ENCODE peak calls at places on chromosome X, in five cellular contexts. C is NCI-H2171; Y is stimulated activated CD4-positive, alpha-beta T cell treated with anti-CD3 and anti-CD28 coated beads, Interleukin-4, amount 100 ng/mL, for 4 hours; G is WERI-Rb-1; R is stomach. W is an unnamed sample.

GRCh38 chrX:10608099-10608498 is 12.3 kb downstream of the MID1 start:
- DNase-seq in C (no peak), Y (no peak), G (no peak), R (no peak), W (no peak)

GRCh38 chrX:12080265-12080664 is 58.0 kb upstream of the FRMPD4 start:
- DNase-seq in C (no peak), Y (no peak), G (peak; percentile 8), R (no peak), W (no peak)

GRCh38 chrX:36422368-36422767 is 502.8 kb downstream of the CFAP47 start:
- DNase-seq in C (no peak), Y (no peak), G (no peak), R (no peak), W (no peak)

GRCh38 chrX:153501530-153501929 is 6.8 kb downstream of the BGN start:
- DNase-seq in C (no peak), Y (no peak), G (no peak), R (no peak), W (no peak)

GRCh38 chrX:10832103-10832502 is 211.7 kb upstream of the MID1 start:
- DNase-seq in C (no peak), Y (no peak), G (no peak), R (no peak), W (no peak)

GRCh38 chrX:107576392-107576791 is 51.9 kb upstream of the PRPS1 start:
- DNase-seq in C (no peak), Y (no peak), G (no peak), R (no peak), W (no peak)

GRCh38 chrX:115894087-115894486 is 276.5 kb upstream of the AGTR2 start:
- DNase-seq in C (peak; percentile 26), Y (no peak), G (peak; percentile 78), R (no peak), W (no peak)

GRCh38 chrX:29237972-29238371 is 650.7 kb downstream of the IL1RAPL1 start:
- DNase-seq in C (no peak), Y (no peak), G (no peak), R (no peak), W (no peak)

GRCh38 chrX:47221756-47222155 is 3.3 kb downstream of the CDK16 start:
- DNase-seq in C (no peak), Y (no peak), G (no peak), R (no peak), W (peak; percentile 41)

GRCh38 chrX:56600141-56600540 is 36.7 kb downstream of the UBQLN2 start:
- DNase-seq in C (no peak), Y (no peak), G (no peak), R (no peak), W (no peak)

GRCh38 chrX:16836371-16836770 is 33.8 kb downstream of the RBBP7 start:
- DNase-seq in C (no peak), Y (no peak), G (peak; percentile 42), R (peak; percentile 49), W (no peak)

GRCh38 chrX:46072372-46072771 is 472.8 kb downstream of the ZNF674 start:
- DNase-seq in C (no peak), Y (no peak), G (no peak), R (no peak), W (no peak)

GRCh38 chrX:9352683-9353430 is 112.0 kb upstream of the TBL1X start:
- DNase-seq in C (no peak), Y (no peak), G (no peak), R (peak; percentile 49), W (no peak)

GRCh38 chrX:52425710-52426245 is 57.0 kb downstream of the XAGE2 start:
- DNase-seq in C (no peak), Y (no peak), G (no peak), R (no peak), W (no peak)

W was measured in kidney.